ENCODE peak calls at places on chromosome 20, in four cellular contexts. One of them, this sample, is unnamed.
A peak's percentile ranks its signal among the peaks of the same experiment; 100 is the strongest.

GRCh38 chr20:61762886-61763739 is 302.6 kb downstream of the TAF4 start:
- DNase-seq in H9: no peak
- DNase-seq in right lobe of liver: no peak
- DNase-seq in left ventricle myocardium inferior: no peak
- DNase-seq in this sample: peak; percentile 20

GRCh38 chr20:51695574-51696303 is 72.5 kb downstream of the ATP9A start:
- DNase-seq in H9: no peak
- DNase-seq in right lobe of liver: no peak
- DNase-seq in left ventricle myocardium inferior: no peak
- DNase-seq in this sample: no peak

GRCh38 chr20:60459212-60459611 is 501.0 kb downstream of the CDH26 start:
- DNase-seq in H9: no peak
- DNase-seq in right lobe of liver: no peak
- DNase-seq in left ventricle myocardium inferior: no peak
- DNase-seq in this sample: no peak

GRCh38 chr20:39875493-39876110 is 813.4 kb downstream of the MAFB start:
- DNase-seq in H9: no peak
- DNase-seq in right lobe of liver: no peak
- DNase-seq in left ventricle myocardium inferior: no peak
- DNase-seq in this sample: no peak

GRCh38 chr20:52031574-52032303 is 159.8 kb downstream of the ZFP64 start:
- DNase-seq in H9: no peak
- DNase-seq in right lobe of liver: no peak
- DNase-seq in left ventricle myocardium inferior: no peak
- DNase-seq in this sample: no peak

GRCh38 chr20:31751126-31751525 is 12.0 kb downstream of the TPX2 start:
- DNase-seq in H9: no peak
- DNase-seq in right lobe of liver: no peak
- DNase-seq in left ventricle myocardium inferior: no peak
- DNase-seq in this sample: no peak

GRCh38 chr20:10476319-10476724 is 41.2 kb downstream of the SLX4IP start:
- DNase-seq in H9: no peak
- DNase-seq in right lobe of liver: no peak
- DNase-seq in left ventricle myocardium inferior: no peak
- DNase-seq in this sample: no peak

GRCh38 chr20:51738877-51739447 is 29.2 kb downstream of the ATP9A start:
- DNase-seq in H9: no peak
- DNase-seq in right lobe of liver: no peak
- DNase-seq in left ventricle myocardium inferior: no peak
- DNase-seq in this sample: no peak

GRCh38 chr20:20820104-20820503 is 107.7 kb upstream of the RALGAPA2 start:
- DNase-seq in H9: peak; percentile 73
- DNase-seq in right lobe of liver: no peak
- DNase-seq in left ventricle myocardium inferior: no peak
- DNase-seq in this sample: no peak

GRCh38 chr20:38926142-38926933 is at the start of gene FAM83D:
- DNase-seq in H9: peak; percentile 99
- DNase-seq in right lobe of liver: peak; percentile 96
- DNase-seq in left ventricle myocardium inferior: peak; percentile 93
- DNase-seq in this sample: peak; percentile 97

DNA sequence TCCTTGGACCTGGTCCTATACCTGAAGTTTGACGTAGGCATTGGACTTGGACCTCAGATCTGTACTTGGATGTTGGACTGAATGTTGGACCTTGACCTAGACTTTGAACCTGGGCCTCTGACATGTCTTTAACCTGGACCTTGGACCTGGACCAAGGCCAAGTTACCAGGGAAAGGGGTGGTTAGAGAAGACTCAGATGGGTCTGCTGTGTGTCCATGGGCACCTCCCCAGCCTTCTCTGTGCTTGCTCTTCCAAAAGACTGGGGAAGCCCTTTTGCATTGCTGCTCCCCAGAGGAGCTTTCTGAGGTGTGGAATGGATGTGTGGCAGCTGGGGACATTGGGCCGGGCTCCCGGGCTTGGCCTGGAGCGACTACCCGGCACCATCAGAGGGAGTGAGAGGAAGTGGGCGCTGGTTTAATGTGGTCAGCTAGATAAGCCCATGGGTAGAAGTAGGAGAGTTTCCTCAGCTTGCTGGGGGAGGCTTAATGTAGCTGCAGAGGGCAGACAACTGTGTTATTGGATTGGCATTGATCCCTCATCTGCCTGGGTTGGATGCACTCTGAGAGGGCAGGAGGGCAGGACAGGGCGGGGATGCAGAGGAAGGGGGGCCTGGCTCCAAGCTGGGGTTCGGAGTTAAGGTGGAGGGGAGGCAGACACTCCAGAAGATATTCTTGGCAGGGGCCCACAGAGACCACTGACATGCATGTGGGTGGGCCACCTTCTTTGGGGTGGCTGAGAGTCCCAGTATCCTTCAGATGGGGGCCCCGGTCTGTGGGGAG is 4.2 kb downstream of the SCRT2 start:
- DNase-seq in H9: no peak
- DNase-seq in right lobe of liver: no peak
- DNase-seq in left ventricle myocardium inferior: no peak
- DNase-seq in this sample: no peak
- H3K27ac ChIP-seq in H9: no peak overlapping the region
- H3K27ac ChIP-seq in right lobe of liver: no peak overlapping the region
- H3K27ac ChIP-seq in left ventricle myocardium inferior: no peak overlapping the region
- H3K27ac ChIP-seq in this sample: no peak overlapping the region

GRCh38 chr20:47665221-47665991 is 119.9 kb downstream of the SULF2 start:
- DNase-seq in H9: no peak
- DNase-seq in right lobe of liver: no peak
- DNase-seq in left ventricle myocardium inferior: no peak
- DNase-seq in this sample: no peak

GRCh38 chr20:47667531-47668312 is 117.6 kb downstream of the SULF2 start:
- DNase-seq in H9: no peak
- DNase-seq in right lobe of liver: no peak
- DNase-seq in left ventricle myocardium inferior: no peak
- DNase-seq in this sample: no peak

GRCh38 chr20:47664744-47665143 is 120.5 kb downstream of the SULF2 start:
- DNase-seq in H9: no peak
- DNase-seq in right lobe of liver: no peak
- DNase-seq in left ventricle myocardium inferior: no peak
- DNase-seq in this sample: no peak

GRCh38 chr20:47667086-47667485 is 118.2 kb downstream of the SULF2 start:
- DNase-seq in H9: no peak
- DNase-seq in right lobe of liver: no peak
- DNase-seq in left ventricle myocardium inferior: no peak
- DNase-seq in this sample: no peak

GRCh38 chr20:47666304-47666703 is 119.0 kb downstream of the SULF2 start:
- DNase-seq in H9: no peak
- DNase-seq in right lobe of liver: no peak
- DNase-seq in left ventricle myocardium inferior: no peak
- DNase-seq in this sample: no peak
- H3K27ac ChIP-seq in H9: no peak overlapping the region
- H3K27ac ChIP-seq in right lobe of liver: no peak overlapping the region
- H3K27ac ChIP-seq in left ventricle myocardium inferior: no peak overlapping the region
- H3K27ac ChIP-seq in this sample: no peak overlapping the region

DNA sequence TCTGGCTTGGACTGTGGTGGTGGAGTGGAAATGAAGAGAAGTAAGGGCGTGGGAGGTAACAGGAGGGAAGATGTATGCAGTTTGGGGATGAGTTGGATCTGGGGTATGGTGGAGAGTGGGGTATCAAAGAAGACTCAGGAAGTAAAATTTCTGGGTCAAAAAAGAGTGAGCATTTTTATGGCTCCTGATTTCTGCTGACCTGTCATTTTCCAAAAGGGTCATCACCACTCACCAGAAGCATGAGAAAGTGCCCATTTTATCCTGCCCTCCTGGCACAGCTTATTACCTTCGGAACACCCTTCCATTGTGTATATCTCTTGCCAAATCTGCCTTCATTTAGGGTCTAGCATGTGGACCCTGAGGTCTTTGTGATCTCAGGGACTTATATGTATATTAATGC is 17.3 kb downstream of the TOX2 start:
- DNase-seq in H9: no peak
- DNase-seq in right lobe of liver: no peak
- DNase-seq in left ventricle myocardium inferior: no peak
- DNase-seq in this sample: no peak
- H3K27ac ChIP-seq in H9: no peak overlapping the region
- H3K27ac ChIP-seq in right lobe of liver: no peak overlapping the region
- H3K27ac ChIP-seq in left ventricle myocardium inferior: no peak overlapping the region
- H3K27ac ChIP-seq in this sample: no peak overlapping the region

DNA sequence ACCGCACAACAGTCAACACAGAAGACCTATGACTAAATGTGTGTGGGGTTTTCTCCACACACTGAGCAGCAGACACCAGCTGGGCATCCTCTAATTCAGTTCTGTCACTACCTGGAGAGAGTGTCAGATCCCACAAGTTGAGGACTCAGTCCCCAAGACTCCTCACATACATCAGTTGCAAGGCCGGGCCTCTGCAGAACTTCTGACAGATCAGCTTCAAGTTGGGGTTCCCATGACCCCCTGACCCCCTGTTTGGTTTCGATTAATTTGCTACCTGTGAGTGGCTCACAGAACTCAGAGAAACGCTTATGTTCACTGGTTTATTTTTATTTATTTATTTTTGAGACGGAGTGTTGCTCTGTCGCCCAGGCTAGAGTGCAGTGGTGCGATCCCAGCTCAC is 3.2 kb upstream of the NINL start:
- DNase-seq in H9: no peak
- DNase-seq in right lobe of liver: no peak
- DNase-seq in left ventricle myocardium inferior: no peak
- DNase-seq in this sample: no peak
- H3K27ac ChIP-seq in H9: no peak overlapping the region
- H3K27ac ChIP-seq in right lobe of liver: no peak overlapping the region
- H3K27ac ChIP-seq in left ventricle myocardium inferior: no peak overlapping the region
- H3K27ac ChIP-seq in this sample: no peak overlapping the region

GRCh38 chr20:3202965-3203314 is 1.5 kb downstream of the DDRGK1 start:
- DNase-seq in H9: no peak
- DNase-seq in right lobe of liver: no peak
- DNase-seq in left ventricle myocardium inferior: no peak
- DNase-seq in this sample: no peak
- H3K27ac ChIP-seq in H9: no peak overlapping the region
- H3K27ac ChIP-seq in right lobe of liver: peak overlapping the region; percentile 80
- H3K27ac ChIP-seq in left ventricle myocardium inferior: peak overlapping the region; percentile 96
- H3K27ac ChIP-seq in this sample: peak overlapping the region; percentile 87

GRCh38 chr20:53738039-53738944 is 144.7 kb upstream of the ZNF217 start:
- DNase-seq in H9: peak; percentile 78
- DNase-seq in right lobe of liver: peak; percentile 65
- DNase-seq in left ventricle myocardium inferior: peak; percentile 54
- DNase-seq in this sample: peak; percentile 75

GRCh38 chr20:53736757-53737403 is 143.2 kb upstream of the ZNF217 start:
- DNase-seq in H9: no peak
- DNase-seq in right lobe of liver: no peak
- DNase-seq in left ventricle myocardium inferior: no peak
- DNase-seq in this sample: no peak

GRCh38 chr20:53739799-53740785 is 146.5 kb upstream of the ZNF217 start:
- DNase-seq in H9: no peak
- DNase-seq in right lobe of liver: no peak
- DNase-seq in left ventricle myocardium inferior: no peak
- DNase-seq in this sample: no peak

GRCh38 chr20:53737404-53738038 is 143.9 kb upstream of the ZNF217 start:
- DNase-seq in H9: no peak
- DNase-seq in right lobe of liver: no peak
- DNase-seq in left ventricle myocardium inferior: no peak
- DNase-seq in this sample: no peak

DNA sequence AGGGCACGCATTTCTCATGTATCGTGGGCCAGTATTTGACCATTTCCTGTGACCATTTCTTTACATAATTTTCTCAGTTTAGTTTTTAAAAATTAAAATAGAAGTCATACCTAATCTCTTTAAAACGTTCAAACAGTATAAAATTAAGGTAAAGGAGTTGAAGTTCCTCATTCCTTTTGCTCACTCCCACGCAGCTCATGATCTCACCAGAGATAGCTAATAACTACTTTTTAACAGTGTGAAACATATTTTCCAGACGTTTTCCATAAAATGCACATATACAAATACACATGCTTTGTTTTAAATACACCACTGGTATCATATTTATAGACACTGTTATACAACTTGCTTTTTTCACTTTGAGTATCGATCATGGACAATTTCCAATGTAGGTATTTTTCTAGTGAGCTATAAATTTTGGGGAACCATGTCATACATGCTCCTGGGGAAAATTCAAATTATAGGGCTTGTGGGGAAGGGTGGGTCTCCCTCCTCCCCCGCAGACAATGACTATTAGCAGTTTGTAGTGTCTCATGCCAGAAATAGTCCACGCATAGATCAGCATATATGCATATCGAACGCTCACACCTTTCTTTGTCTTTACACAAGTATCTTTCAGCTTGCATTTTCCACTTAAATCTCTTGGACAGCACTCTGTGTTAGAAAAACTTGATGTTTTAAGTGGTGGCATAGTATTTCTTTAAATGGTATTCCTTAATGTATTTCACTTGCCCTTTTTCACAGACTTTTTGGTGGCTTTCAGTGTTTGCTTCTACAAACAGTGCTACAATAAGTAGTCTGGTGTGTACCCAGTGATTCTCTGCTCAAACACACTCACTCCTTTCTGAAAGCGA is 145.5 kb upstream of the ZNF217 start:
- DNase-seq in H9: no peak
- DNase-seq in right lobe of liver: no peak
- DNase-seq in left ventricle myocardium inferior: no peak
- DNase-seq in this sample: no peak
- H3K27ac ChIP-seq in H9: no peak overlapping the region
- H3K27ac ChIP-seq in right lobe of liver: peak overlapping the region; percentile 84
- H3K27ac ChIP-seq in left ventricle myocardium inferior: peak overlapping the region; percentile 82
- H3K27ac ChIP-seq in this sample: peak overlapping the region; percentile 41

GRCh38 chr20:36647194-36648121 is 1.5 kb upstream of the SLA2 start:
- DNase-seq in H9: no peak
- DNase-seq in right lobe of liver: no peak
- DNase-seq in left ventricle myocardium inferior: no peak
- DNase-seq in this sample: no peak
- H3K27ac ChIP-seq in H9: no peak overlapping the region
- H3K27ac ChIP-seq in right lobe of liver: no peak overlapping the region
- H3K27ac ChIP-seq in left ventricle myocardium inferior: no peak overlapping the region
- H3K27ac ChIP-seq in this sample: no peak overlapping the region

GRCh38 chr20:41162396-41162795 is 25.1 kb downstream of the PLCG1 start:
- DNase-seq in H9: no peak
- DNase-seq in right lobe of liver: no peak
- DNase-seq in left ventricle myocardium inferior: no peak
- DNase-seq in this sample: no peak
- H3K27ac ChIP-seq in H9: no peak overlapping the region
- H3K27ac ChIP-seq in right lobe of liver: no peak overlapping the region
- H3K27ac ChIP-seq in left ventricle myocardium inferior: peak overlapping the region; percentile 8
- H3K27ac ChIP-seq in this sample: no peak overlapping the region

DNA sequence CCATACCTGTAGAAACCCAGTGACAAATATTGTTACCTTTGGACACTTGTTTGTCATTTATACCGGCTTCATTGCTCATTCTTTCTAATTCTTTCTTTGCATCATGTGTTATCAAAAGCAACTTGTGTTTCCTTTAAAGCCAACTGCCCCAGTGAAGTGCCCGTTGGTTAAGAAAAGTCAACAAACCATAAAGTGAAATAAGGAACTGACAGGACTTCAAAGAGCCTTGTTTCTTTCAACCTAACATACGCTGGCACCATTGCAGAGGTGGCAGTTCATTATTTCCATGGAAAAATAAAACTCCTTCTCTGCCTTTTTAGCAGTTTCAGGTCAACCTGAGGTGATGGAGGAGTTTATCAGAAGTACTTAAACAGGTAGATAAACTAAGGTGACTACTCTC is 28.8 kb downstream of the FERMT1 start:
- DNase-seq in H9: no peak
- DNase-seq in right lobe of liver: no peak
- DNase-seq in left ventricle myocardium inferior: no peak
- DNase-seq in this sample: no peak
- H3K27ac ChIP-seq in H9: no peak overlapping the region
- H3K27ac ChIP-seq in right lobe of liver: no peak overlapping the region
- H3K27ac ChIP-seq in left ventricle myocardium inferior: no peak overlapping the region
- H3K27ac ChIP-seq in this sample: peak overlapping the region; percentile 11

This sample was measured in left lung.